ENCODE peak calls at places on chromosome 4, in six cellular contexts. One of them, this sample, is unnamed.

GRCh38 chr4:140044314-140044991 is 109.5 kb downstream of the MAML3 start:
- DNase-seq in ELR: no peak
- DNase-seq in iris pigment epithelial cell: no peak
- DNase-seq in iPS-NIHi11: no peak
- DNase-seq in memory B cell: no peak
- DNase-seq in effector memory CD8-positive, alpha-beta T cell: no peak
- DNase-seq in this sample: no peak

GRCh38 chr4:8235224-8235623 is 34.3 kb upstream of the HTRA3 start:
- DNase-seq in ELR: no peak
- DNase-seq in iris pigment epithelial cell: no peak
- DNase-seq in iPS-NIHi11: no peak
- DNase-seq in memory B cell: no peak
- DNase-seq in effector memory CD8-positive, alpha-beta T cell: no peak
- DNase-seq in this sample: no peak

GRCh38 chr4:6674500-6675149 is 19.1 kb upstream of the S100P start:
- DNase-seq in ELR: peak
- DNase-seq in iris pigment epithelial cell: peak
- DNase-seq in iPS-NIHi11: no peak
- DNase-seq in memory B cell: peak
- DNase-seq in effector memory CD8-positive, alpha-beta T cell: peak
- DNase-seq in this sample: no peak

GRCh38 chr4:158350161-158350560 is 139.9 kb downstream of the TMEM144 start:
- DNase-seq in ELR: no peak
- DNase-seq in iris pigment epithelial cell: no peak
- DNase-seq in iPS-NIHi11: no peak
- DNase-seq in memory B cell: no peak
- DNase-seq in effector memory CD8-positive, alpha-beta T cell: no peak
- DNase-seq in this sample: no peak

GRCh38 chr4:179583221-179583620 is 2141.0 kb upstream of the AGA start:
- DNase-seq in ELR: no peak
- DNase-seq in iris pigment epithelial cell: no peak
- DNase-seq in iPS-NIHi11: no peak
- DNase-seq in memory B cell: no peak
- DNase-seq in effector memory CD8-positive, alpha-beta T cell: no peak
- DNase-seq in this sample: no peak

GRCh38 chr4:112284662-112285411 is 867 bp downstream of the TIFA start:
- DNase-seq in ELR: peak
- DNase-seq in iris pigment epithelial cell: peak
- DNase-seq in iPS-NIHi11: peak
- DNase-seq in memory B cell: no peak
- DNase-seq in effector memory CD8-positive, alpha-beta T cell: no peak
- DNase-seq in this sample: no peak

GRCh38 chr4:171242831-171243230 is 570.4 kb upstream of the GALNTL6 start:
- DNase-seq in ELR: peak
- DNase-seq in iris pigment epithelial cell: no peak
- DNase-seq in iPS-NIHi11: no peak
- DNase-seq in memory B cell: no peak
- DNase-seq in effector memory CD8-positive, alpha-beta T cell: no peak
- DNase-seq in this sample: no peak

GRCh38 chr4:119138046-119138445 is 2.4 kb downstream of the MYOZ2 start:
- DNase-seq in ELR: no peak
- DNase-seq in iris pigment epithelial cell: peak
- DNase-seq in iPS-NIHi11: no peak
- DNase-seq in memory B cell: no peak
- DNase-seq in effector memory CD8-positive, alpha-beta T cell: no peak
- DNase-seq in this sample: no peak

GRCh38 chr4:86233681-86234080 is 126.2 kb downstream of the MAPK10 start:
- DNase-seq in ELR: peak
- DNase-seq in iris pigment epithelial cell: peak
- DNase-seq in iPS-NIHi11: no peak
- DNase-seq in memory B cell: no peak
- DNase-seq in effector memory CD8-positive, alpha-beta T cell: no peak
- DNase-seq in this sample: no peak

GRCh38 chr4:158163941-158164665 is 8.7 kb downstream of the GASK1B start:
- DNase-seq in ELR: no peak
- DNase-seq in iris pigment epithelial cell: no peak
- DNase-seq in iPS-NIHi11: no peak
- DNase-seq in memory B cell: no peak
- DNase-seq in effector memory CD8-positive, alpha-beta T cell: no peak
- DNase-seq in this sample: no peak

GRCh38 chr4:8599657-8600056 is 7.1 kb downstream of the CPZ start:
- DNase-seq in ELR: peak
- DNase-seq in iris pigment epithelial cell: peak
- DNase-seq in iPS-NIHi11: no peak
- DNase-seq in memory B cell: no peak
- DNase-seq in effector memory CD8-positive, alpha-beta T cell: no peak
- DNase-seq in this sample: no peak

GRCh38 chr4:86640469-86640868 is 46.4 kb downstream of the PTPN13 start:
- DNase-seq in ELR: peak
- DNase-seq in iris pigment epithelial cell: peak
- DNase-seq in iPS-NIHi11: no peak
- DNase-seq in memory B cell: no peak
- DNase-seq in effector memory CD8-positive, alpha-beta T cell: no peak
- DNase-seq in this sample: no peak

GRCh38 chr4:152981842-152982241 is 45.7 kb downstream of the FHDC1 start:
- DNase-seq in ELR: no peak
- DNase-seq in iris pigment epithelial cell: no peak
- DNase-seq in iPS-NIHi11: no peak
- DNase-seq in memory B cell: no peak
- DNase-seq in effector memory CD8-positive, alpha-beta T cell: no peak
- DNase-seq in this sample: no peak

GRCh38 chr4:77432702-77433101 is 172.9 kb upstream of the CXCL13 start:
- DNase-seq in ELR: peak
- DNase-seq in iris pigment epithelial cell: no peak
- DNase-seq in iPS-NIHi11: no peak
- DNase-seq in memory B cell: no peak
- DNase-seq in effector memory CD8-positive, alpha-beta T cell: no peak
- DNase-seq in this sample: no peak

GRCh38 chr4:66097271-66097670 is 427.0 kb upstream of the EPHA5 start:
- DNase-seq in ELR: no peak
- DNase-seq in iris pigment epithelial cell: no peak
- DNase-seq in iPS-NIHi11: no peak
- DNase-seq in memory B cell: no peak
- DNase-seq in effector memory CD8-positive, alpha-beta T cell: no peak
- DNase-seq in this sample: no peak

GRCh38 chr4:159238631-159239030 is 135.8 kb downstream of the RAPGEF2 start:
- DNase-seq in ELR: no peak
- DNase-seq in iris pigment epithelial cell: peak
- DNase-seq in iPS-NIHi11: no peak
- DNase-seq in memory B cell: no peak
- DNase-seq in effector memory CD8-positive, alpha-beta T cell: no peak
- DNase-seq in this sample: no peak

GRCh38 chr4:56372774-56373173 is 14.5 kb downstream of the AASDH start:
- DNase-seq in ELR: peak
- DNase-seq in iris pigment epithelial cell: no peak
- DNase-seq in iPS-NIHi11: no peak
- DNase-seq in memory B cell: no peak
- DNase-seq in effector memory CD8-positive, alpha-beta T cell: no peak
- DNase-seq in this sample: no peak

GRCh38 chr4:125958519-125958918 is 643.8 kb downstream of the FAT4 start:
- DNase-seq in ELR: no peak
- DNase-seq in iris pigment epithelial cell: no peak
- DNase-seq in iPS-NIHi11: no peak
- DNase-seq in memory B cell: no peak
- DNase-seq in effector memory CD8-positive, alpha-beta T cell: no peak
- DNase-seq in this sample: no peak

This sample was measured in nucleus accumbens.